ENCODE peak calls at places on chromosomes 12 and 14, in seven cellular contexts. U is stomach; A is A549; B is breast epithelium; N is AG04450; I is GM23248; J is naive thymus-derived CD4-positive, alpha-beta T cell. V is an unnamed sample.

GRCh38 chr12:23742574-23742973 is 206.9 kb downstream of the SOX5 start:
- DNase-seq in I (no peak), J (no peak), N (no peak), A (no peak), U (no peak), B (no peak), V (no peak)

GRCh38 chr12:131775124-131775903 is 52.9 kb upstream of the MMP17 start:
- DNase-seq in A (no peak), B (no peak), N (no peak), J (no peak), U (no peak), I (peak; percentile 26), V (no peak)

GRCh38 chr14:31170411-31170810 is 37.2 kb downstream of the HECTD1 start:
- DNase-seq in I (peak; percentile 53), J (no peak), U (no peak), B (no peak), A (no peak), N (no peak), V (no peak)

GRCh38 chr12:121224591-121224990 is 14.7 kb downstream of the P2RX4 start:
- DNase-seq in N (no peak), A (no peak), B (no peak), J (no peak), U (no peak), I (no peak), V (peak; percentile 32)

GRCh38 chr12:132279184-132279889 is 50.1 kb downstream of the GALNT9 start:
- DNase-seq in J (no peak), A (peak; percentile 57), N (no peak), B (no peak), I (no peak), U (peak; percentile 49), V (peak; percentile 93)

GRCh38 chr14:58772814-58773620 is 135.3 kb downstream of the DACT1 start:
- DNase-seq in B (no peak), J (no peak), U (no peak), N (no peak), I (no peak), A (no peak), V (no peak)

GRCh38 chr12:57309420-57309819 is 58.4 kb upstream of the STAC3 start:
- DNase-seq in U (no peak), A (peak; percentile 43), I (peak; percentile 56), N (no peak), B (no peak), J (no peak), V (no peak)

GRCh38 chr14:100072783-100073346 is 7.6 kb downstream of the EVL start:
- DNase-seq in B (peak; percentile 77), A (no peak), J (no peak), U (peak; percentile 47), I (no peak), N (no peak), V (no peak)

GRCh38 chr12:31859232-31859977 is 99.8 kb upstream of the RESF1 start:
- DNase-seq in I (no peak), U (no peak), A (no peak), B (no peak), J (no peak), N (no peak), V (no peak)

GRCh38 chr12:131428086-131428685 is 282.7 kb upstream of the SFSWAP start:
- DNase-seq in I (no peak), N (no peak), J (no peak), A (no peak), U (peak; percentile 4), B (no peak), V (no peak)

GRCh38 chr12:48937170-48937569 is 11.9 kb upstream of the FKBP11 start:
- DNase-seq in A (peak; percentile 39), N (no peak), U (no peak), J (no peak), B (no peak), I (peak; percentile 23), V (no peak)

GRCh38 chr14:65179918-65180724 is 77.8 kb upstream of the MAX start:
- DNase-seq in U (peak; percentile 67), I (peak; percentile 94), A (peak; percentile 73), J (no peak), N (peak; percentile 65), B (no peak), V (peak; percentile 43)

GRCh38 chr14:75306917-75307699 is 28.5 kb downstream of the FOS start:
- DNase-seq in N (no peak), I (peak; percentile 51), A (peak; percentile 66), U (no peak), B (no peak), J (no peak), V (peak; percentile 45)

GRCh38 chr14:103109789-103110415 is 13.4 kb upstream of the TNFAIP2 start:
- DNase-seq in N (peak; percentile 65), A (peak; percentile 91), U (no peak), I (no peak), B (no peak), J (no peak), V (no peak)

GRCh38 chr12:90959538-90960139 is 4.7 kb upstream of the CCER1 start:
- DNase-seq in U (no peak), A (peak; percentile 65), J (no peak), I (peak; percentile 75), N (no peak), B (no peak), V (peak; percentile 52)

GRCh38 chr12:95390932-95391331 is 83.0 kb upstream of the METAP2 start:
- DNase-seq in J (no peak), B (no peak), A (no peak), N (no peak), U (no peak), I (no peak), V (no peak)

GRCh38 chr14:93137864-93138263 is 22.1 kb upstream of the ITPK1 start:
- DNase-seq in B (peak; percentile 70), J (no peak), U (peak; percentile 91), I (peak; percentile 38), A (peak; percentile 48), N (no peak), V (peak; percentile 62)

GRCh38 chr14:45083622-45083978 is 316 bp upstream of the PRPF39 start:
- DNase-seq in B (no peak), I (peak; percentile 5), U (no peak), N (no peak), A (no peak), J (no peak), V (no peak)
- H3K4me3 ChIP-seq in B (peak overlapping the region; percentile 56), I (peak overlapping the region; percentile 94), U (peak overlapping the region; percentile 77), N (peak overlapping the region; percentile 83), A (peak overlapping the region; percentile 60), J (peak overlapping the region; percentile 86), V (peak overlapping the region; percentile 70)

GRCh38 chr14:61753631-61754030 is 8.6 kb upstream of the SNAPC1 start:
- DNase-seq in J (no peak), A (no peak), B (no peak), N (no peak), I (peak; percentile 58), U (no peak), V (no peak)
- H3K27ac ChIP-seq in J (no peak overlapping the region), A (peak overlapping the region; percentile 39), B (no peak overlapping the region), N (peak overlapping the region; percentile 41), I (peak overlapping the region; percentile 75), U (no peak overlapping the region), V (no peak overlapping the region)

GRCh38 chr12:71439613-71440392 is at the start of gene LGR5:
- DNase-seq in U (no peak), B (no peak), A (peak; percentile 18), N (no peak), I (peak; percentile 44), J (no peak), V (peak; percentile 16)

GRCh38 chr12:71439362-71439612 is 311 bp upstream of the LGR5 start:
- DNase-seq in J (no peak), B (no peak), N (no peak), A (no peak), I (no peak), U (no peak), V (no peak)

GRCh38 chr12:71436696-71437095 is 2.9 kb upstream of the LGR5 start:
- DNase-seq in N (no peak), U (no peak), B (no peak), A (no peak), J (no peak), I (no peak), V (no peak)

GRCh38 chr12:71440393-71441349 is 1.1 kb downstream of the LGR5 start:
- DNase-seq in A (peak; percentile 10), I (peak; percentile 26), N (no peak), U (peak; percentile 62), B (no peak), J (no peak), V (no peak)

DNA sequence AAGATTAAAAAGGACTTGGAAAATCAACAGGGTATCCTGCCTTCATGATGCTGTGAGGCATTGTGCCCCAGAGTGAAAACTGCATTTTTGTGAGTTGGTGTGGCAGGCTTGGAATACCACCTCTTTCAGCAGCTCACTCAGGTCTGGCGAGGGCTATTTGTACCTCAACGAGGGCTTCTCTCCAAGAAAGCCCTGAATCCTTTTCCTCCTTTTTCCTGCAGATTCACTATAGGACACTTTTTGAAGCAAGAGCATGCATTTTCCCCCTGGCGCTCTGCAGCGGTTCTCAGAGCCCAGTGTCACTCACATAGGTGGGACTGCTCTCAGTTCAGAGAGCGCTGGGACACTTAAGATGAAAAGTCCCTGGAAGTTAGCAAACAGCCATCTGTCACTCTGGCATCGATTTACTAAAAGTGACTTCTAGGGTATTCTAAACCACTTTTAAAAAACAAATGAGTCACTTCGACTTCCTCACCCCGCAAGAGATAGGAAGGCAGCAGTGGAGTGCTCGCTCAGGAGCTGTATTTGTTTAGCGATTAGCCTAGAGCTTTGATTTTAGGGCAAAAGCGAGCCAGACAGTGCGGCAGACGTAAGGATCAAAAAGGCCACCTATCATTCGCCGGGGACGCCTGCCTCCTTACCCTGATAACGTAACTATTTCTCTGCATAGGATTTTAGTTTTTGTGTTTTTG is 782 bp upstream of the LGR5 start:
- DNase-seq in A (peak; percentile 6), J (no peak), I (peak; percentile 16), U (no peak), B (no peak), N (no peak), V (no peak)
- H3K4me3 ChIP-seq in A (peak overlapping the region; percentile 39), J (no peak overlapping the region), I (peak overlapping the region; percentile 53), U (peak overlapping the region; percentile 49), B (peak overlapping the region; percentile 43), N (no peak overlapping the region), V (peak overlapping the region; percentile 55)

GRCh38 chr12:26271889-26272492 is 76.6 kb downstream of the SSPN start:
- DNase-seq in J (no peak), B (peak; percentile 76), A (peak; percentile 73), U (peak; percentile 81), N (peak; percentile 86), I (peak; percentile 92), V (peak; percentile 92)

GRCh38 chr12:26274441-26275312 is 79.3 kb downstream of the SSPN start:
- DNase-seq in B (peak; percentile 64), U (peak; percentile 85), N (peak; percentile 98), I (peak; percentile 99), J (no peak), A (peak; percentile 98), V (peak; percentile 86)

GRCh38 chr12:26275313-26276257 is 80.2 kb downstream of the SSPN start:
- DNase-seq in B (no peak), J (no peak), N (no peak), A (peak; percentile 21), I (no peak), U (no peak), V (no peak)

GRCh38 chr12:26271024-26271423 is 75.7 kb downstream of the SSPN start:
- DNase-seq in I (peak; percentile 16), B (no peak), J (no peak), U (no peak), A (peak; percentile 63), N (no peak), V (no peak)

DNA sequence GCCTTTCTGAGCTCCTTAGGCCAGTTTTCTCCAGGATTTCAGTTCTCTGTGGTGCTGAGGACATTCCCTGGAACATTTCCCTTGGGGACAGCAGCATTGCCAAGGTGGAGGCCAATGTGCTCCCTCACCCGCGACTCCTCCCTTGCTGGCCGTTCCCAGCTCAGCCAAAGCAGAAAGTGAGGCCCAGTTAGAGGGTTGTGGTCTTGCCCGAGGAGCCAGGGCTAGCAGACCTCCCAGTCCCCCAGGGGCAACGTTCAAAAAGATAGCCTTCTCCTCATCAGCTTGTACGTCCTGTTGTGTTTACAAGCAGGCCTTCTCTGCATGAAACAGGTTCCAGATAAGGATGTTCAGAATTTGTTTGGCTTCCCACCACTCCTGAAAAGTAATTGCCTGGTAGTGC is 78.4 kb downstream of the SSPN start:
- DNase-seq in U (no peak), I (peak; percentile 23), A (no peak), J (no peak), N (no peak), B (no peak), V (peak; percentile 48)
- H3K27ac ChIP-seq in U (peak overlapping the region; percentile 85), I (peak overlapping the region; percentile 77), A (peak overlapping the region; percentile 80), J (no peak overlapping the region), N (peak overlapping the region; percentile 94), B (peak overlapping the region; percentile 94), V (peak overlapping the region; percentile 78)